ENCODE peak calls at places on chromosomes 13 and 19, in nine cellular contexts. J is GM10248; I is activated CD4-positive, CD25-positive, alpha-beta regulatory T cell; L is fibroblast of mammary gland; V is anterior cingulate cortex; Y is iPS DF 6.9; A is SW 1271; B is HCT116; G is activated naive CD4-positive, alpha-beta T cell treated with anti-CD3 and anti-CD28 coated beads for 36 hours. D is an unnamed sample.

GRCh38 chr19:5067666-5068065 is 98.8 kb downstream of the KDM4B start:
- DNase-seq in J (no peak), G (no peak), L (no peak), Y (no peak), A (no peak), I (no peak), B (no peak), V (no peak), D (no peak)

GRCh38 chr13:44093607-44094583 is 214.2 kb downstream of the LACC1 start:
- DNase-seq in L (no peak), Y (no peak), V (no peak), J (no peak), A (no peak), G (no peak), B (no peak), I (no peak), D (no peak)

GRCh38 chr13:106997696-106998095 is 429.8 kb upstream of the ARGLU1 start:
- DNase-seq in G (no peak), I (no peak), J (no peak), A (no peak), V (no peak), L (no peak), B (no peak), Y (no peak), D (no peak)

GRCh38 chr19:15378529-15379082 is 981 bp downstream of the AKAP8 start:
- DNase-seq in L (peak; percentile 44), J (peak; percentile 72), Y (no peak), A (peak; percentile 50), G (peak; percentile 66), V (no peak), B (no peak), I (no peak), D (no peak)

GRCh38 chr13:110485604-110486003 is 75.9 kb downstream of the RAB20 start:
- DNase-seq in A (no peak), L (no peak), G (no peak), V (no peak), B (no peak), J (no peak), Y (peak; percentile 41), I (no peak), D (no peak)

GRCh38 chr13:40271931-40272775 is 394.3 kb downstream of the FOXO1 start:
- DNase-seq in I (no peak), Y (no peak), J (no peak), G (peak; percentile 75), B (no peak), A (no peak), L (peak; percentile 86), V (peak; percentile 51), D (peak; percentile 58)

GRCh38 chr13:79679334-79679733 is 198.4 kb downstream of the NDFIP2 start:
- DNase-seq in J (peak; percentile 12), Y (peak; percentile 60), G (peak; percentile 64), B (peak; percentile 56), V (peak; percentile 30), I (no peak), L (peak; percentile 83), A (peak; percentile 76), D (no peak)

GRCh38 chr13:27644302-27644701 is 22.6 kb downstream of the POLR1D start:
- DNase-seq in Y (no peak), A (no peak), V (no peak), L (peak; percentile 94), G (no peak), I (no peak), J (no peak), B (peak; percentile 27), D (no peak)

GRCh38 chr19:33492090-33492489 is 29.5 kb downstream of the PEPD start:
- DNase-seq in V (no peak), J (no peak), I (no peak), A (no peak), B (no peak), G (no peak), L (no peak), Y (no peak), D (no peak)

GRCh38 chr13:109427148-109427547 is 359.2 kb downstream of the IRS2 start:
- DNase-seq in L (peak; percentile 70), I (no peak), Y (no peak), J (no peak), A (no peak), B (no peak), V (no peak), G (no peak), D (no peak)

GRCh38 chr13:34357435-34358232 is 539.7 kb downstream of the RFC3 start:
- DNase-seq in Y (no peak), I (no peak), G (no peak), L (peak; percentile 73), A (peak; percentile 43), V (no peak), B (no peak), J (no peak), D (peak; percentile 67)

GRCh38 chr19:53160350-53160749 is 1.5 kb upstream of the ZNF347 start:
- DNase-seq in J (no peak), Y (no peak), I (no peak), G (no peak), L (no peak), V (no peak), A (no peak), B (no peak), D (no peak)

GRCh38 chr19:3987619-3988371 is 2.5 kb upstream of the EEF2 start:
- DNase-seq in V (peak; percentile 65), I (peak; percentile 77), Y (peak; percentile 66), B (peak; percentile 79), G (peak; percentile 92), L (peak; percentile 78), A (peak; percentile 84), J (peak; percentile 89), D (peak; percentile 25)

GRCh38 chr19:13859361-13859880 is 17.5 kb upstream of the NANOS3 start:
- DNase-seq in Y (no peak), L (peak; percentile 63), I (no peak), B (no peak), G (no peak), J (no peak), A (no peak), V (no peak), D (no peak)

GRCh38 chr19:18543814-18544475 is 572 bp upstream of the FKBP8 start:
- DNase-seq in I (peak; percentile 48), L (peak; percentile 64), A (peak; percentile 34), J (peak; percentile 88), Y (peak; percentile 48), V (no peak), B (peak; percentile 76), G (peak; percentile 92), D (peak; percentile 54)

GRCh38 chr19:2275588-2276428 is 6.2 kb downstream of the PEAK3 start:
- DNase-seq in G (no peak), A (no peak), Y (no peak), B (no peak), I (no peak), L (no peak), J (no peak), V (no peak), D (no peak)

D was measured in keratinocyte.